ENCODE peak calls at places on chromosome 7, in nine cellular contexts. M is mammary epithelial cell, H is endothelial cell, Y is cardiac muscle cell, T is choroid plexus epithelial cell, I is nephron progenitor cell, K is Caco-2, W is AG09319, R is tibial nerve. A is an unnamed sample.

GRCh38 chr7:116630357-116630756 is 41.6 kb upstream of the MET start:
- DNase-seq in W (no peak), M (peak; percentile 44), R (no peak), T (no peak), Y (no peak), H (no peak), I (no peak), K (no peak), A (peak; percentile 52)

GRCh38 chr7:27167170-27167505 is 1.8 kb upstream of the HOXA9 start:
- DNase-seq in R (no peak), T (no peak), K (no peak), W (no peak), I (peak; percentile 41), M (no peak), Y (no peak), H (no peak), A (no peak)

GRCh38 chr7:152619027-152619739 is 56.8 kb downstream of the XRCC2 start:
- DNase-seq in K (no peak), H (no peak), T (no peak), Y (no peak), R (no peak), W (no peak), I (no peak), M (no peak), A (no peak)

GRCh38 chr7:51973942-51974341 is 657.3 kb upstream of the COBL start:
- DNase-seq in R (no peak), K (no peak), T (no peak), H (no peak), W (no peak), Y (no peak), M (no peak), I (no peak), A (no peak)

GRCh38 chr7:30224511-30225031 is 59.8 kb upstream of the ZNRF2 start:
- DNase-seq in Y (peak; percentile 86), R (no peak), K (no peak), H (no peak), W (no peak), M (peak; percentile 94), T (peak; percentile 94), I (no peak), A (peak; percentile 35)

GRCh38 chr7:129438839-129439640 is 4.8 kb downstream of the STRIP2 start:
- DNase-seq in H (no peak), M (peak; percentile 90), Y (peak; percentile 54), T (peak; percentile 86), K (no peak), R (no peak), I (no peak), W (no peak), A (no peak)

GRCh38 chr7:101953248-101953819 is 135.9 kb downstream of the CUX1 start:
- DNase-seq in Y (peak; percentile 97), W (no peak), R (no peak), H (no peak), I (no peak), M (no peak), T (peak; percentile 85), K (no peak), A (peak; percentile 79)

GRCh38 chr7:70681847-70682350 is 450.0 kb upstream of the GALNT17 start:
- DNase-seq in Y (no peak), K (no peak), W (no peak), M (no peak), I (no peak), H (no peak), R (no peak), T (no peak), A (peak; percentile 45)

DNA sequence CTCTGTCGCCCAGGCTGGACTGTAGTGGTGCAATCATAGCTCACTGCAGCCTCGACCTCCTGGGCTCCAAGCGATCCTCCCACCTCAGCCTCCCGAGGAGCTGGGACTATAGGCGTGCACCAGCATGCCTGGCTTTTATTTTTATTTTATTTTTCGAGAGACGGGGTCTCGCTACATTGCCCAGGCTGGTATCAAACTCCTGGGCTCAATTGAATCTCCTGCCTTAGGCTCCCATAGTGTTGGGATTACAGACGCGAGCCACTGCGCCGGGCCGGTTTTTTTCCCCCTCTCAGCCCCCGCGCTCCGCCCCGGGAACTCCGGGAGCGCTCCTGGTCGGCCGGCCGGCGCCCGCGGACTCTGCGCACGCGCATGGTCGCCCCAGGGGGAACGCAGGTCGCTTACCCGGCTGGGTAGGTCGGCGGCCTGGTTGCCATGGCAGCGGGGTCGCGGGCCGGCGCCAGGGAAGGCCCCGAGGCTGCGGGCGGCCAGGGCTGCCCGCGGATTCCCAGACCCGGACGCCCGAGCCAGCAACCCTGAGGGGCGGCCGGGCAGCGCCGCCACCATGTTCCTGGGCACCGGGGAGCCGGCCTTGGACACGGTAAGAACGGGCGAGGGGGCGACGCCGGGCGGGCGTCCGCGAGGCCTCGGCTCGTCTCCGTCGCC is at the start of gene IQCE:
- DNase-seq in T (peak; percentile 92), M (peak; percentile 75), H (peak; percentile 98), R (peak; percentile 82), K (peak; percentile 96), W (peak; percentile 74), I (peak; percentile 99), Y (peak; percentile 95), A (peak; percentile 92)
- TF ChIP-seq CTCF in T (no peak), M (no peak), H (no peak), R (peak; percentile 69), K (no peak), W (no peak), I (no peak), Y (no peak), A (no peak)

GRCh38 chr7:55279080-55279845 is 85.9 kb upstream of the LANCL2 start:
- DNase-seq in Y (no peak), W (no peak), M (no peak), K (no peak), H (no peak), R (no peak), I (no peak), T (no peak), A (no peak)

GRCh38 chr7:55277916-55278315 is 87.2 kb upstream of the LANCL2 start:
- DNase-seq in M (no peak), I (no peak), H (no peak), W (no peak), T (no peak), Y (no peak), R (no peak), K (no peak), A (no peak)

GRCh38 chr7:55278321-55278720 is 86.8 kb upstream of the LANCL2 start:
- DNase-seq in M (no peak), T (no peak), Y (no peak), W (no peak), R (no peak), K (no peak), I (no peak), H (no peak), A (no peak)

GRCh38 chr7:55276896-55277295 is 88.2 kb upstream of the LANCL2 start:
- DNase-seq in H (no peak), K (no peak), W (no peak), Y (no peak), M (no peak), R (no peak), I (no peak), T (no peak), A (no peak)

DNA sequence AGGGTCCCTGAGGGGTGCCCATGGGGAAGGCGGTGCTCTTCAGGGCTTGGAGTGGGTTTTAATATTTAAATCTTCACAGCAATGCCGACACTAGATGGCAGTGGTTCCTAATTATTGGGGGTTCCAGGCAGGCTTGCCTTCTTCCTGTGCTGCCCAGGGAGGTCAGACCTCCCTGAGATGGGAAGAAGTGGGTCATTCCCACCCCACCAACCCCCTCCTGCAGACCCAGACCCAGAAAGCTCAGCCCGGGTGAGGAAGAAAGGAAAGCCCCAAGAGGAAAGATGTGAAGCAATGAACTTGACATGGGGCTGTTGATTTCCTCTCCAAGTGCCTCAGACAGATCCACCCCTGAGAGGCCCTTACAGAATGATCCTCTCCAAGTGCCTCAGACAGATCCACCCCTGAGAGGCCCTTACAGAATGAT is 85.1 kb upstream of the LANCL2 start:
- DNase-seq in W (peak; percentile 34), H (peak; percentile 80), Y (peak; percentile 81), R (peak; percentile 38), I (peak; percentile 71), K (peak; percentile 73), T (peak; percentile 83), M (peak; percentile 44), A (peak; percentile 76)
- TF ChIP-seq CTCF in W (peak; percentile 65), H (peak; percentile 62), Y (peak; percentile 63), R (peak; percentile 74), I (peak; percentile 66), K (peak; percentile 63), T (peak; percentile 81), M (peak; percentile 70), A (peak; percentile 79)

DNA sequence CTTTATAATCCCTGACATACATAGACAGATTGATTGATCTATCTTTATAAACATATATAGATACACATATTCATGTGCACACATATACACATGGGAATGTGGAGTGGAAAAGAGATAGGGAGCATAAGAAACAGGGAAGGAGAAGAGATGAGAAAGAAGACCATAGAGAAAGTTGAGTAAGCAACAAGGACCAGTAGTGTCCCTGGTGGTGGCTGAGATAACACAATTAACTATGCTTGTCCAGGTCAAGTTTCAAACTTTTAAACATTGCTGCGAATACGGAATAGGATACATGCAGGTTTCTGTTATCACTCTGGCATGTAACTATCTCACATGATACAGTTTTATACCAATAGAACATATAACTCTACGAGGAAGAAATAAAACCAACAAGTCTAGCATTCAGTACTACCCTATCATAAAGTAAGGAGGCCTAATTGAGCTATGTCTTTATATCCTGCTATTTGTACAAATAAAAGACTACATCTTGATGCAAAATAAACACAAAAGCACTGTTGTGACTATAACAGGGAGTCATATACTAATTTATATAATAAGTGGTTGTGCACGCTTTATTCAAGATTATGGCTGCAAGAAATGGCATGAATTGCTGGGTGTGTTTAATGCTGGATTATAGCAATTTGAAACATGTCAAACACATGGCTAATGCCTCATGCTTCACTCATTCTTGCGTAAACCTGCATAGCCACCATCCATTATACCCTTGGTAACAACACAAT is 8.0 kb downstream of the FOXP2 start:
- DNase-seq in H (no peak), W (no peak), T (no peak), Y (no peak), I (no peak), M (no peak), R (no peak), K (no peak), A (no peak)
- TF ChIP-seq CTCF in H (peak; percentile 37), W (no peak), T (peak; percentile 57), Y (peak; percentile 12), I (peak; percentile 41), M (peak; percentile 40), R (no peak), K (peak; percentile 41), A (peak; percentile 11)

GRCh38 chr7:121001234-121001633 is 12.7 kb downstream of the CPED1 start:
- DNase-seq in R (no peak), H (no peak), I (no peak), K (no peak), M (no peak), W (no peak), T (no peak), Y (no peak), A (no peak)

GRCh38 chr7:121002755-121003114 is 14.2 kb downstream of the CPED1 start:
- DNase-seq in T (peak; percentile 48), K (no peak), R (no peak), W (no peak), Y (no peak), I (no peak), H (no peak), M (no peak), A (no peak)

GRCh38 chr7:121003986-121004685 is 15.6 kb downstream of the CPED1 start:
- DNase-seq in K (no peak), T (no peak), M (no peak), Y (no peak), W (no peak), I (no peak), R (peak; percentile 35), H (no peak), A (no peak)

GRCh38 chr7:121000091-121000983 is 11.8 kb downstream of the CPED1 start:
- DNase-seq in K (no peak), I (no peak), H (no peak), T (peak; percentile 74), M (no peak), R (no peak), W (no peak), Y (peak; percentile 68), A (no peak)

DNA sequence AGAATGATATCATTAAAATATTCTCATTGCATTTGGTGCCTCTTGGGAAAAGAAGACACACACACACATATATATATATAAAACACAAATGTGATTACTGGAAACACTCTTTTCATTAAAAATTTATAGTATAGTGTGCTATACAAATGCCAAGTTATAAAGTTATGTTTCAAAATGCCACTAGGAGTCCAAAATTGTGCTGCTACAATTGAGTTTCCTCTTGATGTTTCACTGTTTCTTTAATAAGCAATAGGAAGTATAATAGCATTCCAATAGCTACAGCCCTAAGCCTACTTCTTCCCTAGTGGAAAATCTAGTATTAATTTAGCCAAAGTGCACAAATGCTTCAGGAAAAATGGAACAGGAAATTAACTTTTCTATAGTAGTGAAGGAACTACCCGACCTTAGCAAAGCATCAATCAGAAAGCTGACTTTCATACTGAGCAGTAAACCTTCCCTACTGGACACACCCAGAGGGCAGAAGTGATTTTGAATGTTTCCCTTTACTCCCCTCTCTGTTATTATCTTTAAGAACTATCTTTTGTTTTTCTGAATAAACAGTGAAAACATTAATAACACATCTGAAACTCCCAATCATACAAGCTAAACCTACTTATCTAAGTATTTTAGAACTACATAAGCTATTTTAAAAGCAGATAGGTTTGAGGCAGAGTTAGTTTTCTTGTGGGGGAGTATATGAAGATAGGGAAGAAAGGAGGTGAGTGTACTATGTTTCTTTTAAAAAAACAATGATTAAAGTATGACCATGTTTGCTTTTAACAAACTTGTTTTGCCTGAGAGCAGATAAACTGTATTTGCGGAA is 13.6 kb downstream of the CPED1 start:
- DNase-seq in I (no peak), H (no peak), Y (no peak), K (no peak), R (no peak), M (no peak), W (no peak), T (no peak), A (no peak)
- TF ChIP-seq CTCF in I (no peak), H (no peak), Y (no peak), K (no peak), R (no peak), M (no peak), W (no peak), T (no peak), A (no peak)